ENCODE peak calls at places on chromosomes 16 and 17, in seven cellular contexts. U is NCI-H1092 treated with DMSO at 0.1 percent for 48 hours; Q is NCI-H1417 treated with DMSO at 0.1 percent for 48 hours; L is omental fat pad; N is activated CD8-positive, alpha-beta memory T cell treated with anti-CD3 and anti-CD28 coated beads for 48 hours; F is MM.1S; K is CD4-positive, CD25-positive, alpha-beta regulatory T cell. P is an unnamed sample.

GRCh38 chr17:33292184-33292980 is 713 bp downstream of the ASIC2 start:
- DNase-seq in K (peak; percentile 2), F (no peak), L (no peak), Q (no peak), U (peak; percentile 32), N (no peak), P (no peak)

GRCh38 chr17:11899494-11899893 is 97.8 kb downstream of the ZNF18 start:
- DNase-seq in U (no peak), N (no peak), L (no peak), F (no peak), K (no peak), Q (no peak), P (no peak)

GRCh38 chr16:966505-966904 is 4.3 kb downstream of the LMF1 start:
- DNase-seq in K (no peak), U (no peak), F (no peak), L (no peak), Q (no peak), N (no peak), P (no peak)

GRCh38 chr16:55661842-55662479 is 6.2 kb downstream of the SLC6A2 start:
- DNase-seq in Q (no peak), L (no peak), K (no peak), F (no peak), U (no peak), N (no peak), P (peak; percentile 10)

GRCh38 chr16:49382916-49383315 is 9.3 kb downstream of the C16orf78 start:
- DNase-seq in F (peak; percentile 10), N (no peak), U (no peak), L (no peak), Q (no peak), K (peak; percentile 1), P (peak; percentile 16)

GRCh38 chr16:50453446-50453845 is 84.7 kb upstream of the BRD7 start:
- DNase-seq in F (no peak), U (no peak), N (no peak), K (no peak), L (no peak), Q (no peak), P (no peak)

GRCh38 chr16:23578096-23578830 is 17.9 kb downstream of the NDUFAB1 start:
- DNase-seq in F (no peak), Q (no peak), L (no peak), U (no peak), N (no peak), K (no peak), P (no peak)

GRCh38 chr17:64393000-64393402 is 2.3 kb upstream of the PECAM1 start:
- DNase-seq in N (no peak), L (no peak), U (no peak), K (peak; percentile 45), Q (no peak), F (no peak), P (no peak)

GRCh38 chr16:70157477-70158260 is 15.9 kb upstream of the CLEC18C start:
- DNase-seq in K (no peak), U (no peak), F (no peak), L (no peak), Q (no peak), N (no peak), P (no peak)

GRCh38 chr16:84966150-84966447 is 45.2 kb downstream of the ZDHHC7 start:
- DNase-seq in U (no peak), F (no peak), K (no peak), Q (no peak), L (no peak), N (no peak), P (no peak)

P was measured in NCI-H2171 treated with DMSO at 0.1 percent for 48 hours.